ENCODE peak calls at places on chromosome 3, in nine cellular contexts. One of them, this sample, is unnamed.
A peak's percentile ranks its signal among the peaks of the same experiment; 100 is the strongest.

GRCh38 chr3:102353148-102353547 is 81.7 kb upstream of the ZPLD1 start:
- DNase-seq in HT-29: no peak
- DNase-seq in stimulated activated CD4-positive, alpha-beta T cell treated with anti-CD3 and anti-CD28 coated beads, Interleukin-1b, Interleukin-23, amount 100 ng/mL, for 24 hours: no peak
- DNase-seq in AG08396: no peak
- DNase-seq in activated naive CD4-positive, alpha-beta T cell: no peak
- DNase-seq in activated T-helper 1 cell treated with Interleukin-2 at 50 U/mL for 16 hours: no peak
- DNase-seq in naive thymus-derived CD8-positive, alpha-beta T cell: no peak
- DNase-seq in RPMI7951: peak; percentile 11
- DNase-seq in endothelial cell: no peak
- DNase-seq in this sample: no peak

GRCh38 chr3:195889843-195890407 is 18.4 kb downstream of the TNK2 start:
- DNase-seq in HT-29: no peak
- DNase-seq in stimulated activated CD4-positive, alpha-beta T cell treated with anti-CD3 and anti-CD28 coated beads, Interleukin-1b, Interleukin-23, amount 100 ng/mL, for 24 hours: no peak
- DNase-seq in AG08396: no peak
- DNase-seq in activated naive CD4-positive, alpha-beta T cell: no peak
- DNase-seq in activated T-helper 1 cell treated with Interleukin-2 at 50 U/mL for 16 hours: no peak
- DNase-seq in naive thymus-derived CD8-positive, alpha-beta T cell: no peak
- DNase-seq in RPMI7951: no peak
- DNase-seq in endothelial cell: no peak
- DNase-seq in this sample: no peak

GRCh38 chr3:134029734-134030381 is at the start of gene SLCO2A1:
- DNase-seq in HT-29: no peak
- DNase-seq in stimulated activated CD4-positive, alpha-beta T cell treated with anti-CD3 and anti-CD28 coated beads, Interleukin-1b, Interleukin-23, amount 100 ng/mL, for 24 hours: no peak
- DNase-seq in AG08396: peak; percentile 64
- DNase-seq in activated naive CD4-positive, alpha-beta T cell: no peak
- DNase-seq in activated T-helper 1 cell treated with Interleukin-2 at 50 U/mL for 16 hours: no peak
- DNase-seq in naive thymus-derived CD8-positive, alpha-beta T cell: no peak
- DNase-seq in RPMI7951: peak; percentile 34
- DNase-seq in endothelial cell: peak; percentile 28
- DNase-seq in this sample: no peak

GRCh38 chr3:36941658-36942057 is 3.2 kb downstream of the TRANK1 start:
- DNase-seq in HT-29: no peak
- DNase-seq in stimulated activated CD4-positive, alpha-beta T cell treated with anti-CD3 and anti-CD28 coated beads, Interleukin-1b, Interleukin-23, amount 100 ng/mL, for 24 hours: no peak
- DNase-seq in AG08396: no peak
- DNase-seq in activated naive CD4-positive, alpha-beta T cell: no peak
- DNase-seq in activated T-helper 1 cell treated with Interleukin-2 at 50 U/mL for 16 hours: no peak
- DNase-seq in naive thymus-derived CD8-positive, alpha-beta T cell: no peak
- DNase-seq in RPMI7951: peak; percentile 28
- DNase-seq in endothelial cell: no peak
- DNase-seq in this sample: no peak

GRCh38 chr3:171967932-171968678 is 71.3 kb upstream of the FNDC3B start:
- DNase-seq in HT-29: no peak
- DNase-seq in stimulated activated CD4-positive, alpha-beta T cell treated with anti-CD3 and anti-CD28 coated beads, Interleukin-1b, Interleukin-23, amount 100 ng/mL, for 24 hours: no peak
- DNase-seq in AG08396: no peak
- DNase-seq in activated naive CD4-positive, alpha-beta T cell: no peak
- DNase-seq in activated T-helper 1 cell treated with Interleukin-2 at 50 U/mL for 16 hours: no peak
- DNase-seq in naive thymus-derived CD8-positive, alpha-beta T cell: no peak
- DNase-seq in RPMI7951: peak; percentile 76
- DNase-seq in endothelial cell: no peak
- DNase-seq in this sample: no peak

GRCh38 chr3:157145566-157145965 is 14.4 kb downstream of the CCNL1 start:
- DNase-seq in HT-29: no peak
- DNase-seq in stimulated activated CD4-positive, alpha-beta T cell treated with anti-CD3 and anti-CD28 coated beads, Interleukin-1b, Interleukin-23, amount 100 ng/mL, for 24 hours: no peak
- DNase-seq in AG08396: no peak
- DNase-seq in activated naive CD4-positive, alpha-beta T cell: no peak
- DNase-seq in activated T-helper 1 cell treated with Interleukin-2 at 50 U/mL for 16 hours: no peak
- DNase-seq in naive thymus-derived CD8-positive, alpha-beta T cell: no peak
- DNase-seq in RPMI7951: no peak
- DNase-seq in endothelial cell: no peak
- DNase-seq in this sample: no peak

GRCh38 chr3:52845691-52846426 is 11.0 kb upstream of the MUSTN1 start:
- DNase-seq in HT-29: no peak
- DNase-seq in stimulated activated CD4-positive, alpha-beta T cell treated with anti-CD3 and anti-CD28 coated beads, Interleukin-1b, Interleukin-23, amount 100 ng/mL, for 24 hours: no peak
- DNase-seq in AG08396: no peak
- DNase-seq in activated naive CD4-positive, alpha-beta T cell: no peak
- DNase-seq in activated T-helper 1 cell treated with Interleukin-2 at 50 U/mL for 16 hours: no peak
- DNase-seq in naive thymus-derived CD8-positive, alpha-beta T cell: peak; percentile 10
- DNase-seq in RPMI7951: no peak
- DNase-seq in endothelial cell: no peak
- DNase-seq in this sample: no peak

GRCh38 chr3:3160826-3161225 is 18.7 kb downstream of the CRBN start:
- DNase-seq in HT-29: no peak
- DNase-seq in stimulated activated CD4-positive, alpha-beta T cell treated with anti-CD3 and anti-CD28 coated beads, Interleukin-1b, Interleukin-23, amount 100 ng/mL, for 24 hours: no peak
- DNase-seq in AG08396: no peak
- DNase-seq in activated naive CD4-positive, alpha-beta T cell: no peak
- DNase-seq in activated T-helper 1 cell treated with Interleukin-2 at 50 U/mL for 16 hours: no peak
- DNase-seq in naive thymus-derived CD8-positive, alpha-beta T cell: no peak
- DNase-seq in RPMI7951: no peak
- DNase-seq in endothelial cell: no peak
- DNase-seq in this sample: no peak

GRCh38 chr3:51519848-51520247 is 18.7 kb upstream of the RAD54L2 start:
- DNase-seq in HT-29: no peak
- DNase-seq in stimulated activated CD4-positive, alpha-beta T cell treated with anti-CD3 and anti-CD28 coated beads, Interleukin-1b, Interleukin-23, amount 100 ng/mL, for 24 hours: no peak
- DNase-seq in AG08396: no peak
- DNase-seq in activated naive CD4-positive, alpha-beta T cell: no peak
- DNase-seq in activated T-helper 1 cell treated with Interleukin-2 at 50 U/mL for 16 hours: no peak
- DNase-seq in naive thymus-derived CD8-positive, alpha-beta T cell: no peak
- DNase-seq in RPMI7951: no peak
- DNase-seq in endothelial cell: no peak
- DNase-seq in this sample: no peak

GRCh38 chr3:29239377-29239776 is 41.5 kb upstream of the RBMS3 start:
- DNase-seq in HT-29: no peak
- DNase-seq in stimulated activated CD4-positive, alpha-beta T cell treated with anti-CD3 and anti-CD28 coated beads, Interleukin-1b, Interleukin-23, amount 100 ng/mL, for 24 hours: no peak
- DNase-seq in AG08396: no peak
- DNase-seq in activated naive CD4-positive, alpha-beta T cell: no peak
- DNase-seq in activated T-helper 1 cell treated with Interleukin-2 at 50 U/mL for 16 hours: no peak
- DNase-seq in naive thymus-derived CD8-positive, alpha-beta T cell: no peak
- DNase-seq in RPMI7951: peak; percentile 36
- DNase-seq in endothelial cell: no peak
- DNase-seq in this sample: no peak

This sample was measured in T-cell.